ENCODE peak calls at places on chromosomes 7 and 10, in nine cellular contexts. H, F, Z, N, G, E, W, J and Y are unnamed samples.

GRCh38 chr10:77865585-77866324 is 60.8 kb downstream of the DLG5 start:
- DNase-seq in F (no peak), W (no peak), J (no peak), G (no peak), H (no peak), N (no peak), E (no peak), Z (no peak), Y (no peak)

GRCh38 chr7:98324782-98325181 is 43.3 kb downstream of the BRI3 start:
- DNase-seq in E (no peak), W (no peak), F (no peak), G (no peak), N (no peak), Z (no peak), H (no peak), J (no peak), Y (no peak)

GRCh38 chr10:128017825-128018224 is 108.4 kb downstream of the MKI67 start:
- DNase-seq in E (no peak), J (no peak), F (no peak), H (no peak), Z (no peak), N (no peak), W (no peak), G (no peak), Y (no peak)

GRCh38 chr10:130833596-130833995 is 477.9 kb downstream of the TCERG1L start:
- DNase-seq in H (no peak), N (no peak), E (no peak), F (no peak), Z (no peak), G (no peak), J (no peak), W (no peak), Y (no peak)

GRCh38 chr7:25117226-25118047 is 7.6 kb downstream of the CYCS start:
- DNase-seq in G (no peak), E (peak), H (no peak), Z (no peak), F (no peak), W (peak), J (no peak), N (no peak), Y (peak)

GRCh38 chr10:1142596-1142995 is 86.4 kb downstream of the WDR37 start:
- DNase-seq in W (no peak), H (no peak), J (no peak), Z (no peak), E (no peak), G (no peak), F (no peak), N (peak), Y (no peak)

GRCh38 chr10:72508033-72508432 is 117.8 kb downstream of the MICU1 start:
- DNase-seq in W (no peak), F (no peak), N (no peak), J (no peak), G (no peak), E (no peak), H (no peak), Z (no peak), Y (no peak)

GRCh38 chr7:88305044-88305443 is 1.6 kb downstream of the STEAP4 start:
- DNase-seq in N (no peak), J (no peak), W (no peak), G (no peak), E (no peak), H (no peak), F (no peak), Z (no peak), Y (no peak)

GRCh38 chr10:71354771-71355170 is 35.7 kb downstream of the SLC29A3 start:
- DNase-seq in J (no peak), G (no peak), E (no peak), H (no peak), N (no peak), Z (no peak), W (no peak), F (no peak), Y (no peak)

GRCh38 chr7:18780266-18780665 is 284.7 kb downstream of the HDAC9 start:
- DNase-seq in J (no peak), F (no peak), G (no peak), E (no peak), W (no peak), N (no peak), H (no peak), Z (no peak), Y (no peak)

GRCh38 chr10:27450225-27450624 is 53.9 kb upstream of the RAB18 start:
- DNase-seq in H (no peak), G (no peak), W (no peak), J (no peak), E (no peak), Z (no peak), F (no peak), N (no peak), Y (no peak)

GRCh38 chr10:79417731-79418130 is 27.7 kb downstream of the ZCCHC24 start:
- DNase-seq in J (no peak), H (no peak), Z (no peak), W (no peak), N (no peak), E (no peak), F (no peak), G (no peak), Y (no peak)

GRCh38 chr7:77157446-77157845 is 35.0 kb downstream of the CCDC146 start:
- DNase-seq in Z (no peak), J (no peak), G (no peak), H (peak), F (no peak), W (peak), E (peak), N (no peak), Y (peak)

GRCh38 chr7:17521437-17521836 is 223.0 kb downstream of the AHR start:
- DNase-seq in F (no peak), Z (no peak), J (no peak), G (no peak), H (peak), N (no peak), E (no peak), W (no peak), Y (no peak)

GRCh38 chr7:79980376-79980775 is 154.3 kb upstream of the GNAI1 start:
- DNase-seq in H (no peak), E (no peak), F (no peak), G (no peak), J (no peak), N (no peak), W (no peak), Z (no peak), Y (no peak)

GRCh38 chr7:148545172-148545571 is 45.4 kb upstream of the C7orf33 start:
- DNase-seq in Z (no peak), G (no peak), E (no peak), N (no peak), W (no peak), H (no peak), J (no peak), F (no peak), Y (no peak)

GRCh38 chr7:149141893-149142292 is 5.4 kb upstream of the ZNF398 start:
- DNase-seq in F (no peak), Z (no peak), G (no peak), W (no peak), N (no peak), E (no peak), H (no peak), J (no peak), Y (no peak)

GRCh38 chr10:7545256-7545655 is 121.5 kb downstream of the ITIH5 start:
- DNase-seq in W (no peak), E (no peak), G (no peak), Z (no peak), F (no peak), N (no peak), J (no peak), H (no peak), Y (no peak)

GRCh38 chr10:132600416-132600815 is 62.8 kb downstream of the INPP5A start:
- DNase-seq in G (no peak), W (no peak), N (no peak), J (no peak), H (no peak), Z (no peak), E (no peak), F (no peak), Y (no peak)

GRCh38 chr10:121952226-121952625 is 22.8 kb downstream of the NSMCE4A start:
- DNase-seq in G (no peak), N (no peak), E (no peak), J (no peak), H (peak), W (no peak), F (no peak), Z (no peak), Y (no peak)

GRCh38 chr7:2197436-2198155 is 35.1 kb downstream of the MAD1L1 start:
- DNase-seq in Z (no peak), G (no peak), E (no peak), W (peak), N (no peak), H (no peak), J (no peak), F (no peak), Y (no peak)